ENCODE peak calls at places on chromosomes 13 and 19, in five cellular contexts. Y is cardiac fibroblast, M is fibroblast of pulmonary artery, O is tibial nerve, V is H1. U is an unnamed sample.

GRCh38 chr13:73695325-73695724 is 438.9 kb downstream of the KLF12 start:
- DNase-seq in V (no peak), O (no peak), Y (no peak), M (no peak), U (no peak)

GRCh38 chr13:106114981-106115554 is 420.4 kb downstream of the EFNB2 start:
- DNase-seq in V (no peak), M (no peak), O (no peak), Y (no peak), U (no peak)

GRCh38 chr19:34313188-34313587 is 51.8 kb upstream of the GPI start:
- DNase-seq in O (no peak), M (peak), V (no peak), Y (peak), U (no peak)

GRCh38 chr13:33392794-33393371 is 107.3 kb upstream of the STARD13 start:
- DNase-seq in Y (no peak), O (no peak), V (no peak), M (no peak), U (no peak)

GRCh38 chr13:102774210-102774560 is 599 bp upstream of the TEX30 start:
- DNase-seq in M (no peak), V (no peak), O (no peak), Y (no peak), U (no peak)

GRCh38 chr19:50433201-50434180 is 799 bp downstream of the MYBPC2 start:
- DNase-seq in M (no peak), O (no peak), V (no peak), Y (no peak), U (no peak)

GRCh38 chr19:51097166-51097736 is 11.0 kb downstream of the CTU1 start:
- DNase-seq in V (peak), M (peak), Y (peak), O (no peak), U (no peak)

GRCh38 chr19:40691421-40692211 is 1.2 kb upstream of the NUMBL start:
- DNase-seq in V (peak), M (no peak), O (no peak), Y (no peak), U (no peak)

GRCh38 chr19:48553676-48554384 is 1.9 kb downstream of the SULT2B1 start:
- DNase-seq in M (peak), O (no peak), V (no peak), Y (peak), U (no peak)

GRCh38 chr13:22839554-22840286 is 341.1 kb upstream of the SGCG start:
- DNase-seq in Y (no peak), M (no peak), O (no peak), V (no peak), U (no peak)

GRCh38 chr13:22836475-22836874 is 344.3 kb upstream of the SGCG start:
- DNase-seq in V (no peak), O (no peak), M (no peak), Y (no peak), U (no peak)

DNA sequence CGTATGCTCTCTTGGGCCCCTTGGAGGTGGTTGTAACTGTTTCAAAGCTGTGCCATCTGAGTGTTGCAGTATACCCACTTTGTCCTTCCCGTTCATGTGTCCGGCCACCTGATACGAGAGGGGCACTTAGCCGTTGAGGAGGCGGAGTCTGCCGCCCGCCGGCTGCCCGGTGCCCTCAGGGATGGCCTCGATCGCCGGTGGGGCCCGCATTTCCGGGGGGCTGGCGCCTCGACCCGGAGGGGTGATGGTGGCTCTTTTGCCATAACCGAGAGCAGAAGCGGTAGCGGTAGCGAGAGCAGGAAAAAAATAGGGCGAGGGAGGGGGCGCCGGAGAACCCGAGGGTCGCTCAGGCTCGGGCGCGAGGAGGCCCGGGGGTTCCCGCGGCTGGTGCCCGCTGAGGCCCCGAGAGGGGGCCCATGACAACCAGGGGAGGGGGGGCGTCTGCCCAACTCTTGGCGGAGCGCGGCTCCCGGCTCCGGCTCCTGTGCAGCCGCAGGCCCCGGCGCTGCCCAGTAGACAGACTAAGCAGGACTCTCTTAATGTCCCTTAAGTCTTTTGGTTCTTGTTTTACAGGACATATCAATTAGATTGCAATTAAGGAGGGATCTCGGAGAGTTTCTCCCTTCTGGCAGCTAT is 342.7 kb upstream of the SGCG start:
- DNase-seq in Y (no peak), M (no peak), O (no peak), V (no peak), U (no peak)
- H3K4me3 ChIP-seq in Y (no peak), M (no peak), O (peak), V (no peak), U (peak)

GRCh38 chr19:38374332-38375097 is at the start of gene PSMD8:
- DNase-seq in O (peak), V (peak), M (peak), Y (peak), U (peak)
- TF ChIP-seq CTCF in O (peak), V (no peak), M (peak), Y (no peak), U (no peak)

GRCh38 chr19:2586196-2586595 is 110.3 kb downstream of the GADD45B start:
- DNase-seq in M (no peak), Y (no peak), V (no peak), O (no peak), U (no peak)
- H3K4me3 ChIP-seq in M (no peak), Y (no peak), V (no peak), O (no peak), U (no peak)

DNA sequence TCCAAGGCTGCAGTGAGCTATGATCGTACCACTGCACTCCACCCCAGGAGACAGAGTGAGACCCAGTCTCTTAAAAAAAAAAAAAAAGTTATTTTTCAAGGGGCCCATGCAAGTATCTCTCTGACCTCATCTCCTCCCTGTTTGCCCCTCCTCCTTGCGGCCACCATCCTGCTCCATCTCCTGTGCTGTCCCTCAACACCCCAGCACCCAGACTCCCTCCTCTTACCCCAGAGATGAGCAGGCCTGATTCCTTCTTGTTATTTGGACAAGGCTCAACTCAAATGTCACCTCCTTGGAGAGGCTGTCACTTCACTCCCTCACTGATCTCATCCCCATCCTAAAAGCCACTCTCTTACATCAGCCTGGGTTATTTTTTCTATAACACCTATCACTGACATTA is 4.4 kb downstream of the RYR1 start:
- DNase-seq in V (no peak), Y (no peak), M (no peak), O (no peak), U (no peak)
- TF ChIP-seq CTCF in V (no peak), Y (no peak), M (no peak), O (no peak), U (no peak)

DNA sequence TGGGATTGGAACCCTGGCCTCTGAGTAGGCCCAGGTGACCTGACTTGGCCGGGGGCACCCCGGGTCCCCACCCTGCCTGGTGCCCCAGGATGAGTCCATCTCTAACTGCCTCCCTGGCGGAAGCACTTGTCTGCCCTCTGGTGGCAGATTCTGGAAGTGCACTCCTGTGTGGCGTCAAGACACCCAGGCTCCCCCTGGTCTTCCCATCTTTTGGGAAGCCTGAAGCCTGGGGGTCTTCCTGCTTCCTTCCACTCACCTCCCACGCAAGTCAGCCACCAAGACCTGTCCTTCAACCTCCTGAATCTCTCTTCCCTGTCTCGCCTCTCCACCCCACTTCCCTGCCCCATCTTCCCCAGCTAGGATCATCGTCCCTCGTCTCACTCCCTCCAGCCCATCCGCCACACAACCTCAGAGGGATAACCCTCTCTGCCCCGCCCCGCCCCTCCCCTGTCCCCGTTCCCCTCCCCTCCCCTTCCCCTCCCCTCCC is 7.4 kb downstream of the RABAC1 start:
- DNase-seq in O (peak), Y (peak), M (peak), V (peak), U (peak)
- H3K4me3 ChIP-seq in O (no peak), Y (no peak), M (no peak), V (no peak), U (no peak)

GRCh38 chr13:110089815-110090214 is 217.1 kb downstream of the COL4A1 start:
- DNase-seq in Y (no peak), V (no peak), O (no peak), M (no peak), U (no peak)
- TF ChIP-seq CTCF in Y (peak), V (no peak), O (no peak), M (peak), U (peak)

U was measured in suprapubic skin.